ENCODE peak calls at places on chromosomes 4 and X, in ten cellular contexts. A is omental fat pad, U is left ventricle myocardium inferior, C is HCT116, X is kidney epithelial cell, H is lower leg skin, L is mesothelial cell of epicardium, Y is fibroblast of mammary gland, E is sigmoid colon, R is neural crest cell. G is an unnamed sample.

GRCh38 chr4:41304221-41304620 is 47.5 kb downstream of the UCHL1 start:
- DNase-seq in A (no peak), U (no peak), C (no peak), X (no peak), H (no peak), L (no peak), Y (no peak), E (no peak), R (no peak), G (no peak)

GRCh38 chr4:70703695-70704332 is 15.5 kb downstream of the UTP3 start:
- DNase-seq in A (no peak), U (no peak), C (no peak), X (no peak), H (no peak), L (no peak), Y (peak), E (no peak), R (no peak), G (peak)

GRCh38 chr4:24686866-24687672 is 102.7 kb upstream of the DHX15 start:
- DNase-seq in A (no peak), U (peak), C (peak), X (no peak), H (no peak), L (no peak), Y (peak), E (no peak), R (peak), G (peak)

GRCh38 chr4:109432676-109433075 is 939 bp upstream of the SEC24B start:
- DNase-seq in A (no peak), U (no peak), C (no peak), X (no peak), H (no peak), L (no peak), Y (peak), E (no peak), R (no peak), G (no peak)

GRCh38 chrX:426881-427280 is 40.2 kb upstream of the PPP2R3B start:
- DNase-seq in A (no peak), U (no peak), C (no peak), X (no peak), H (no peak), L (no peak), Y (no peak), E (no peak), R (no peak), G (no peak)

GRCh38 chr4:26806331-26806730 is 54.3 kb upstream of the STIM2 start:
- DNase-seq in A (no peak), U (no peak), C (no peak), X (no peak), H (no peak), L (no peak), Y (peak), E (no peak), R (no peak), G (no peak)

GRCh38 chrX:42524374-42524773 is 253.6 kb downstream of the PPP1R2C start:
- DNase-seq in A (no peak), U (no peak), C (peak), X (peak), H (no peak), L (no peak), Y (peak), E (no peak), R (no peak), G (no peak)

GRCh38 chr4:122633211-122633610 is 12.3 kb upstream of the IL21 start:
- DNase-seq in A (no peak), U (no peak), C (no peak), X (no peak), H (no peak), L (no peak), Y (peak), E (no peak), R (no peak), G (no peak)

GRCh38 chr4:15771419-15772058 is 6.6 kb upstream of the CD38 start:
- DNase-seq in A (no peak), U (no peak), C (no peak), X (no peak), H (no peak), L (no peak), Y (no peak), E (no peak), R (no peak), G (no peak)

GRCh38 chrX:154046262-154046771 is 26.6 kb upstream of the IRAK1 start:
- DNase-seq in A (no peak), U (peak), C (no peak), X (no peak), H (peak), L (no peak), Y (peak), E (peak), R (no peak), G (no peak)
- TF ChIP-seq CTCF in A (no peak), U (peak), C (no peak), X (no peak), H (no peak), L (no peak), Y (peak), E (no peak), R (no peak), G (no peak)

GRCh38 chr4:95156452-95156765 is 392.4 kb downstream of the UNC5C start:
- DNase-seq in A (no peak), U (no peak), C (no peak), X (no peak), H (no peak), L (no peak), Y (no peak), E (no peak), R (no peak), G (no peak)
- TF ChIP-seq CTCF in A (no peak), U (no peak), C (no peak), X (no peak), H (no peak), L (no peak), Y (no peak), E (no peak), R (peak), G (no peak)

GRCh38 chrX:34893741-34894140 is 48.9 kb upstream of the FAM47B start:
- DNase-seq in A (no peak), U (no peak), C (no peak), X (no peak), H (no peak), L (no peak), Y (peak), E (no peak), R (no peak), G (no peak)
- TF ChIP-seq CTCF in A (no peak), U (peak), C (no peak), X (peak), H (no peak), L (peak), Y (peak), E (no peak), R (peak), G (no peak)

GRCh38 chr4:148431401-148431800 is 10.8 kb downstream of the NR3C2 start:
- DNase-seq in A (no peak), U (no peak), C (no peak), X (no peak), H (no peak), L (no peak), Y (no peak), E (no peak), R (no peak), G (peak)

GRCh38 chr4:148430847-148431246 is 11.4 kb downstream of the NR3C2 start:
- DNase-seq in A (no peak), U (no peak), C (no peak), X (no peak), H (no peak), L (no peak), Y (no peak), E (no peak), R (no peak), G (no peak)

GRCh38 chr4:148426643-148427042 is 15.6 kb downstream of the NR3C2 start:
- DNase-seq in A (no peak), U (no peak), C (no peak), X (no peak), H (no peak), L (no peak), Y (no peak), E (no peak), R (no peak), G (no peak)

GRCh38 chr4:148425327-148426110 is 16.7 kb downstream of the NR3C2 start:
- DNase-seq in A (no peak), U (no peak), C (no peak), X (no peak), H (no peak), L (no peak), Y (no peak), E (no peak), R (no peak), G (no peak)
- TF ChIP-seq CTCF in A (no peak), U (no peak), C (no peak), X (peak), H (no peak), L (no peak), Y (no peak), E (no peak), R (peak), G (no peak)